ENCODE peak calls at places on chromosomes 4 and X, in five cellular contexts. I, P, B, F and N are unnamed samples.

GRCh38 chr4:56575820-56576429 is 70.3 kb downstream of the ARL9 start:
- DNase-seq in I (no peak), P (no peak), B (peak), F (peak), N (peak)

GRCh38 chr4:110533940-110534339 is 58.0 kb downstream of the ENPEP start:
- DNase-seq in I (no peak), P (no peak), B (peak), F (no peak), N (peak)

GRCh38 chr4:121030151-121030550 is 42.2 kb downstream of the NDNF start:
- DNase-seq in I (no peak), P (no peak), B (no peak), F (no peak), N (no peak)

GRCh38 chr4:163755013-163755412 is 260.5 kb downstream of the TMA16 start:
- DNase-seq in I (no peak), P (no peak), B (peak), F (no peak), N (peak)

GRCh38 chrX:110044531-110045249 is 41.8 kb downstream of the TMEM164 start:
- DNase-seq in I (no peak), P (no peak), B (no peak), F (no peak), N (no peak)

GRCh38 chr4:66169341-66169740 is 499.1 kb upstream of the EPHA5 start:
- DNase-seq in I (no peak), P (no peak), B (no peak), F (peak), N (no peak)

GRCh38 chr4:121679267-121679666 is 17.5 kb downstream of the ANXA5 start:
- DNase-seq in I (no peak), P (no peak), B (no peak), F (no peak), N (no peak)

GRCh38 chr4:76611611-76612010 is 176.6 kb downstream of the SHROOM3 start:
- DNase-seq in I (no peak), P (no peak), B (no peak), F (no peak), N (peak)

GRCh38 chrX:154986826-154987575 is 35.5 kb downstream of the F8 start:
- DNase-seq in I (no peak), P (no peak), B (peak), F (no peak), N (no peak)

GRCh38 chr4:8513931-8514330 is 66.3 kb upstream of the GPR78 start:
- DNase-seq in I (no peak), P (no peak), B (no peak), F (no peak), N (no peak)

GRCh38 chr4:66558651-66559050 is 888.4 kb upstream of the EPHA5 start:
- DNase-seq in I (no peak), P (no peak), B (no peak), F (no peak), N (no peak)

GRCh38 chr4:156298230-156298629 is 344.6 kb upstream of the CTSO start:
- DNase-seq in I (no peak), P (no peak), B (no peak), F (no peak), N (peak)